ENCODE peak calls at places on chromosomes 7 and 10, in eight cellular contexts. Q, V, U, R, Y, N, A and C are unnamed samples.

GRCh38 chr7:94289071-94289470 is 105.6 kb upstream of the COL1A2 start:
- DNase-seq in Q (peak; percentile 57), V (peak; percentile 61), U (peak; percentile 88), R (peak; percentile 81), Y (no peak), N (peak; percentile 56), A (peak; percentile 68), C (peak; percentile 74)

GRCh38 chr7:105065104-105065503 is 51.1 kb downstream of the KMT2E start:
- DNase-seq in Q (no peak), V (no peak), U (no peak), R (no peak), Y (no peak), N (no peak), A (no peak), C (no peak)

GRCh38 chr7:50308301-50309129 is 4.0 kb downstream of the IKZF1 start:
- DNase-seq in Q (no peak), V (no peak), U (peak; percentile 54), R (no peak), Y (no peak), N (no peak), A (no peak), C (no peak)

GRCh38 chr10:34484164-34484563 is 330.9 kb downstream of the PARD3 start:
- DNase-seq in Q (no peak), V (no peak), U (no peak), R (no peak), Y (no peak), N (no peak), A (no peak), C (no peak)

GRCh38 chr10:50421026-50421719 is 169.9 kb upstream of the ASAH2 start:
- DNase-seq in Q (peak; percentile 58), V (peak; percentile 41), U (no peak), R (no peak), Y (no peak), N (peak; percentile 41), A (no peak), C (peak; percentile 51)

GRCh38 chr7:47720141-47720906 is 138.4 kb upstream of the TNS3 start:
- DNase-seq in Q (no peak), V (peak; percentile 54), U (peak; percentile 96), R (no peak), Y (peak; percentile 88), N (peak; percentile 25), A (peak; percentile 91), C (no peak)

GRCh38 chr7:43666938-43667337 is 62.4 kb downstream of the COA1 start:
- DNase-seq in Q (no peak), V (no peak), U (no peak), R (no peak), Y (no peak), N (no peak), A (no peak), C (no peak)

GRCh38 chr10:104333037-104333727 is 5.1 kb downstream of the ITPRIP start:
- DNase-seq in Q (no peak), V (peak; percentile 34), U (peak; percentile 73), R (no peak), Y (peak; percentile 80), N (peak; percentile 24), A (no peak), C (no peak)

GRCh38 chr10:37710831-37711616 is 146.4 kb downstream of the ZNF248 start:
- DNase-seq in Q (no peak), V (no peak), U (no peak), R (no peak), Y (no peak), N (no peak), A (no peak), C (no peak)

GRCh38 chr7:143467724-143468123 is 9.9 kb upstream of the TAS2R41 start:
- DNase-seq in Q (no peak), V (no peak), U (no peak), R (no peak), Y (no peak), N (no peak), A (no peak), C (no peak)

GRCh38 chr7:126302639-126303038 is 950.1 kb downstream of the GRM8 start:
- DNase-seq in Q (no peak), V (no peak), U (no peak), R (no peak), Y (no peak), N (no peak), A (no peak), C (no peak)

GRCh38 chr7:157461805-157462771 is 125.3 kb downstream of the DNAJB6 start:
- DNase-seq in Q (peak; percentile 45), V (no peak), U (no peak), R (no peak), Y (no peak), N (peak; percentile 25), A (no peak), C (no peak)

GRCh38 chr10:71216751-71217265 is 4.4 kb downstream of the UNC5B start:
- DNase-seq in Q (no peak), V (peak; percentile 18), U (no peak), R (no peak), Y (no peak), N (peak; percentile 23), A (no peak), C (no peak)

DNA sequence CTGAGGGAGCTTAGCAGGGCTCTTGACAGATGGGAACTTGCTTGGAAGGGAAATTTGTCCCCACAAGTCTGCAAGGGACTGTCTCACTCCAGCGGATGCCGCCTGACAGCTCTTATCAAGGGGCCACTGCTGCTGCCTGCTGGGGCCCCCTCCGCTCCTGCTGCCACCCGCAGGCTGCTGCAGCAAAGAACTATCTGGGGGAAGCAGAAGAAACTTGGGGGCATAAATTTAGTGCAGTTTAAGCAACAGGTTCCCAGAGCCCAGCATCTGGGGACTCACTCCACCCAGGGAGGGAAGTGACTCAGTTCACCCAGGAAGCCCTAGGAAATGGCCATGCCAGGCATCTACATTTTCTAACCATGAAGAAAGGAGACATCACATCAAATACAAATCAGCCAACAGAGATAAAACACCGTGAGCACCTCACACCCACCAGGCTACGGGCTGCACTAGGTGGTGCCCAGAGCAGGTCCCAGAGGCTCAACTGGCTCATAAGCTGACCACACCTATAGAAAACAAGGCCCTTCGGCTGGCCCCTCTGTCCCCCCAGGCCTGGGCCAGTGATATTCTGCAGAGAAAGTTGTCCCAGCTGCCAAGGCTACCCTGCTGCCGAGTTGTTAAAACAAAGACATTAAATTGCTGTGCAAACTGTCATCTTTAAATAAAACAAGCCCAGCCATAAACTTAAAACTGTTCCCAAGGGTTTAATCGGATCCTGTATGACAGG is 3.7 kb downstream of the RGS10 start:
- DNase-seq in Q (no peak), V (no peak), U (peak; percentile 62), R (no peak), Y (no peak), N (no peak), A (no peak), C (no peak)
- TF ChIP-seq POLR2A in Q (no peak), V (no peak), U (no peak), R (no peak), Y (no peak), N (no peak), A (no peak), C (no peak)

DNA sequence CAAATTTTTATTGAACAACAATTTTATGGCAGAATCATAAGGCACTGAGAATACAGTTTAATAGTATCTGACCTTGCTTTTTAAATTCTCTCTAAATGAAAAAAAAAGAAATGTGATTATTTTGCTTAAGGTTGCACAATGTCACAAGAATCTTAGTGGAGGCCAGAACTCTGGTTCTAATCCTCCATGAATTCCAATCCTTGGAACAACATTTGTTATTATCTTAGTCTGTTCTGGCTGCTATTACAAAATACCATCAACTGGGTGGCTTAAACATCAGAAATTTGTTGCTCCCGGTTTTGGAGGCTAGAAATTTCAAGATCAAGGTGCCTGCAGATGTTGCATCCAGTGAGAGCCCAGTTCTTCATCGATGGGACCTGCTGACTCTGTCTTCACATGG is 158.2 kb upstream of the POM121L12 start:
- DNase-seq in Q (no peak), V (no peak), U (no peak), R (no peak), Y (no peak), N (no peak), A (no peak), C (no peak)
- H3K9me3 ChIP-seq in Q (no peaks in the 10 kb centered on the region), V (no peaks in the 10 kb centered on the region), U (peaks cover 4% of the 10 kb centered on the region), R (peaks cover 10% of the 10 kb centered on the region), Y (no peaks in the 10 kb centered on the region), N (peaks cover 5% of the 10 kb centered on the region), A (no peaks in the 10 kb centered on the region), C (no peaks in the 10 kb centered on the region)

GRCh38 chr7:13259908-13260307 is 572.5 kb downstream of the ARL4A start:
- DNase-seq in Q (no peak), V (no peak), U (no peak), R (no peak), Y (no peak), N (no peak), A (no peak), C (no peak)
- H3K4me1 ChIP-seq in Q (no peaks in the 10 kb centered on the region), V (no peaks in the 10 kb centered on the region), U (no peaks in the 10 kb centered on the region), R (no peaks in the 10 kb centered on the region), Y (no peaks in the 10 kb centered on the region), N (no peaks in the 10 kb centered on the region), A (no peaks in the 10 kb centered on the region), C (no peaks in the 10 kb centered on the region)

GRCh38 chr10:100970914-100971811 is 1.9 kb downstream of the SEMA4G start:
- DNase-seq in Q (no peak), V (no peak), U (peak; percentile 41), R (no peak), Y (no peak), N (peak; percentile 51), A (no peak), C (no peak)
- TF ChIP-seq POLR2A in Q (no peak), V (no peak), U (no peak), R (no peak), Y (no peak), N (no peak), A (no peak), C (no peak)

GRCh38 chr10:121002586-121003205 is 151.5 kb downstream of the WDR11 start:
- DNase-seq in Q (no peak), V (no peak), U (no peak), R (no peak), Y (peak; percentile 32), N (peak; percentile 50), A (no peak), C (no peak)

GRCh38 chr10:121007264-121007663 is 156.1 kb downstream of the WDR11 start:
- DNase-seq in Q (no peak), V (no peak), U (no peak), R (no peak), Y (peak; percentile 58), N (no peak), A (no peak), C (no peak)

GRCh38 chr10:121005948-121006587 is 154.9 kb downstream of the WDR11 start:
- DNase-seq in Q (no peak), V (no peak), U (no peak), R (no peak), Y (no peak), N (no peak), A (no peak), C (no peak)
- H3K9me3 ChIP-seq in Q (peaks cover 5% of the 10 kb centered on the region), V (no peaks in the 10 kb centered on the region), U (peaks cover 4% of the 10 kb centered on the region), R (peaks cover 16% of the 10 kb centered on the region), Y (peaks cover 13% of the 10 kb centered on the region), N (peaks cover 46% of the 10 kb centered on the region), A (no peaks in the 10 kb centered on the region), C (no peaks in the 10 kb centered on the region)

DNA sequence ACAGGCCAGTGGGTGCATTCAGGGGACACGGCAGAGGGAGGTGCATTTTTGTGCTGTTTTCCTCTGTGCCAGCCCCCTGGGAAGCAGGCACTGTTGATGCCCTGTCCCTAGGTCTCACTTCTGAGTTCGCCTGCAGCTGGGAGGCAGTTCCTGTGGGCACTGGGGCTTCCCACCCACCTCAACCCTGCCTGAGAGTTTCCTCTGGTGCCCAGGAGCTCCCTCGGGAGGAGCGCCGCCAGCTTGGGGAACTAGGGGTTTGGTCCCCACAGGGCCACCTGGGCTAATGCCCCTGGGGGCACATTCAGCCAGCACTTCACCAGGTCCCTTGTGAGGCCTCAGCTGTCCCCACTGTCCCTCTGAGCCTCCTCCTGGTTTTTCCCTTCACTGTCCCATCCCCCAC is 178.2 kb upstream of the RHEB start:
- DNase-seq in Q (no peak), V (no peak), U (no peak), R (no peak), Y (no peak), N (no peak), A (no peak), C (no peak)
- H3K4me1 ChIP-seq in Q (no peaks in the 10 kb centered on the region), V (no peaks in the 10 kb centered on the region), U (peaks cover 27% of the 10 kb centered on the region), R (peaks cover 11% of the 10 kb centered on the region), Y (peaks cover 44% of the 10 kb centered on the region), N (peaks cover 38% of the 10 kb centered on the region), A (peaks cover 3% of the 10 kb centered on the region), C (peaks cover 20% of the 10 kb centered on the region)